ENCODE peak calls at places on chromosomes 6 and 20, in five cellular contexts. O is Right ventricle myocardium inferior, S is left colon, A is left cardiac atrium, D is RWPE2. X is an unnamed sample.

GRCh38 chr20:51624157-51624731 is 81.7 kb upstream of the NFATC2 start:
- DNase-seq in O (no peak), A (peak), S (no peak), D (no peak), X (no peak)

GRCh38 chr20:57755609-57756008 is 45.8 kb upstream of the PMEPA1 start:
- DNase-seq in O (no peak), A (no peak), S (no peak), D (peak), X (no peak)

GRCh38 chr6:116997496-116997895 is 120.5 kb downstream of the RFX6 start:
- DNase-seq in S (no peak), D (no peak), O (no peak), A (no peak), X (no peak)

GRCh38 chr6:114287461-114287860 is 55.4 kb downstream of the HS3ST5 start:
- DNase-seq in D (no peak), A (no peak), O (no peak), S (no peak), X (no peak)

GRCh38 chr20:47487175-47487917 is 14.3 kb upstream of the NCOA3 start:
- DNase-seq in O (no peak), S (no peak), A (no peak), D (no peak), X (no peak)

GRCh38 chr20:637559-637958 is 15.4 kb downstream of the SRXN1 start:
- DNase-seq in A (no peak), O (no peak), D (no peak), S (no peak), X (no peak)

GRCh38 chr20:50646483-50646996 is 44.8 kb downstream of the RIPOR3 start:
- DNase-seq in S (no peak), D (no peak), O (no peak), A (no peak), X (no peak)

GRCh38 chr6:95574811-95575210 is 2.5 kb upstream of the MANEA start:
- DNase-seq in S (no peak), O (no peak), D (no peak), A (no peak), X (no peak)

GRCh38 chr6:19477563-19477962 is 359.6 kb upstream of the ID4 start:
- DNase-seq in O (no peak), A (no peak), S (no peak), D (no peak), X (no peak)

GRCh38 chr6:21556968-21557721 is 36.4 kb upstream of the SOX4 start:
- DNase-seq in A (no peak), D (no peak), S (no peak), O (no peak), X (no peak)

GRCh38 chr6:24257282-24257681 is 100.6 kb downstream of the DCDC2 start:
- DNase-seq in D (no peak), S (no peak), O (no peak), A (no peak), X (no peak)

GRCh38 chr6:79196908-79197307 is 37.6 kb downstream of the HMGN3 start:
- DNase-seq in S (no peak), O (no peak), D (no peak), A (no peak), X (no peak)

GRCh38 chr6:156946370-156946936 is 169.3 kb downstream of the ARID1B start:
- DNase-seq in D (no peak), O (no peak), S (no peak), A (no peak), X (no peak)

GRCh38 chr6:75802366-75802765 is 53.3 kb downstream of the MYO6 start:
- DNase-seq in D (no peak), O (no peak), A (no peak), S (no peak), X (no peak)

GRCh38 chr20:50788045-50788867 is 6.6 kb upstream of the BCAS4 start:
- DNase-seq in A (no peak), D (peak), O (no peak), S (no peak), X (peak)

GRCh38 chr6:52087498-52087999 is at the start of gene PKHD1:
- DNase-seq in D (no peak), S (no peak), A (no peak), O (no peak), X (no peak)

GRCh38 chr6:93418448-93419303 is 683 bp downstream of the EPHA7 start:
- DNase-seq in A (peak), S (no peak), D (no peak), O (peak), X (peak)

GRCh38 chr20:4488407-4489339 is 233.0 kb upstream of the PRND start:
- DNase-seq in A (no peak), O (no peak), D (peak), S (no peak), X (no peak)

GRCh38 chr6:6224933-6225486 is 95.5 kb downstream of the F13A1 start:
- DNase-seq in S (no peak), O (no peak), D (no peak), A (no peak), X (no peak)

GRCh38 chr20:1448081-1448627 is 18.5 kb downstream of the NSFL1C start:
- DNase-seq in D (no peak), O (no peak), A (no peak), S (no peak), X (no peak)

GRCh38 chr6:39228111-39228971 is 934 bp downstream of the KCNK5 start:
- DNase-seq in D (no peak), A (no peak), S (no peak), O (no peak), X (no peak)

GRCh38 chr6:11263185-11263817 is 30.8 kb upstream of the NEDD9 start:
- DNase-seq in D (no peak), A (peak), O (no peak), S (peak), X (no peak)

GRCh38 chr6:138234363-138234762 is 16.1 kb upstream of the PBOV1 start:
- DNase-seq in S (no peak), O (no peak), D (no peak), A (no peak), X (no peak)